ENCODE peak calls at places on chromosomes 7 and 10, in four cellular contexts. One of them, this sample, is unnamed.
A peak's percentile ranks its signal among the peaks of the same experiment; 100 is the strongest.

GRCh38 chr7:3042861-3043489 is 692 bp downstream of the CARD11 start:
- DNase-seq in IMR-90: no peak
- DNase-seq in K562: peak; percentile 59
- DNase-seq in GM12878: no peak
- DNase-seq in this sample: no peak

GRCh38 chr7:34062341-34062740 is 157.0 kb downstream of the BMPER start:
- DNase-seq in IMR-90: no peak
- DNase-seq in K562: no peak
- DNase-seq in GM12878: no peak
- DNase-seq in this sample: no peak

GRCh38 chr10:43201545-43202131 is 63.4 kb downstream of the CSGALNACT2 start:
- DNase-seq in IMR-90: no peak
- DNase-seq in K562: peak; percentile 2
- DNase-seq in GM12878: no peak
- DNase-seq in this sample: peak; percentile 16

GRCh38 chr7:129530881-129531391 is 28.6 kb downstream of the SMKR1 start:
- DNase-seq in IMR-90: peak; percentile 80
- DNase-seq in K562: no peak
- DNase-seq in GM12878: no peak
- DNase-seq in this sample: no peak

GRCh38 chr7:24884401-24884800 is 95.6 kb downstream of the OSBPL3 start:
- DNase-seq in IMR-90: no peak
- DNase-seq in K562: no peak
- DNase-seq in GM12878: no peak
- DNase-seq in this sample: no peak

GRCh38 chr10:103632247-103632642 is 138.7 kb downstream of the NEURL1 start:
- DNase-seq in IMR-90: no peak
- DNase-seq in K562: no peak
- DNase-seq in GM12878: no peak
- DNase-seq in this sample: no peak

GRCh38 chr7:134761206-134761786 is 18.1 kb upstream of the CALD1 start:
- DNase-seq in IMR-90: no peak
- DNase-seq in K562: no peak
- DNase-seq in GM12878: no peak
- DNase-seq in this sample: no peak

GRCh38 chr7:32104766-32105165 is 34.6 kb upstream of the PDE1C start:
- DNase-seq in IMR-90: no peak
- DNase-seq in K562: no peak
- DNase-seq in GM12878: no peak
- DNase-seq in this sample: no peak

GRCh38 chr10:36063396-36063795 is 421.3 kb upstream of the FZD8 start:
- DNase-seq in IMR-90: no peak
- DNase-seq in K562: no peak
- DNase-seq in GM12878: no peak
- DNase-seq in this sample: no peak

GRCh38 chr7:28258240-28258639 is 77.6 kb upstream of the JAZF1 start:
- DNase-seq in IMR-90: no peak
- DNase-seq in K562: no peak
- DNase-seq in GM12878: no peak
- DNase-seq in this sample: no peak

GRCh38 chr7:2019693-2020511 is 212.8 kb downstream of the MAD1L1 start:
- DNase-seq in IMR-90: peak; percentile 97
- DNase-seq in K562: peak; percentile 87
- DNase-seq in GM12878: no peak
- DNase-seq in this sample: peak; percentile 48

GRCh38 chr10:44024351-44025116 is 360.4 kb downstream of the CXCL12 start:
- DNase-seq in IMR-90: no peak
- DNase-seq in K562: no peak
- DNase-seq in GM12878: no peak
- DNase-seq in this sample: no peak

GRCh38 chr7:151757274-151757673 is 119.6 kb downstream of the PRKAG2 start:
- DNase-seq in IMR-90: peak; percentile 88
- DNase-seq in K562: no peak
- DNase-seq in GM12878: no peak
- DNase-seq in this sample: no peak

GRCh38 chr7:129522088-129522970 is 20.0 kb downstream of the SMKR1 start:
- DNase-seq in IMR-90: no peak
- DNase-seq in K562: peak; percentile 28
- DNase-seq in GM12878: no peak
- DNase-seq in this sample: no peak

GRCh38 chr10:64682043-64682442 is 1160.8 kb downstream of the REEP3 start:
- DNase-seq in IMR-90: no peak
- DNase-seq in K562: no peak
- DNase-seq in GM12878: no peak
- DNase-seq in this sample: no peak

GRCh38 chr7:12025246-12025645 is 185.8 kb upstream of the TMEM106B start:
- DNase-seq in IMR-90: peak; percentile 23
- DNase-seq in K562: no peak
- DNase-seq in GM12878: no peak
- DNase-seq in this sample: no peak

GRCh38 chr7:110531186-110531585 is 559.7 kb upstream of the LRRN3 start:
- DNase-seq in IMR-90: peak; percentile 38
- DNase-seq in K562: no peak
- DNase-seq in GM12878: no peak
- DNase-seq in this sample: no peak

GRCh38 chr10:4048245-4048864 is 263.3 kb upstream of the KLF6 start:
- DNase-seq in IMR-90: no peak
- DNase-seq in K562: no peak
- DNase-seq in GM12878: no peak
- DNase-seq in this sample: no peak

GRCh38 chr7:38330861-38331709 is 57.6 kb upstream of the TARP start:
- DNase-seq in IMR-90: no peak
- DNase-seq in K562: peak; percentile 71
- DNase-seq in GM12878: no peak
- DNase-seq in this sample: no peak
- TF ChIP-seq RCOR1 in IMR-90: no peak
- TF ChIP-seq RCOR1 in K562: peak; percentile 35
- TF ChIP-seq RCOR1 in GM12878: no peak
- TF ChIP-seq RCOR1 in this sample: no peak

DNA sequence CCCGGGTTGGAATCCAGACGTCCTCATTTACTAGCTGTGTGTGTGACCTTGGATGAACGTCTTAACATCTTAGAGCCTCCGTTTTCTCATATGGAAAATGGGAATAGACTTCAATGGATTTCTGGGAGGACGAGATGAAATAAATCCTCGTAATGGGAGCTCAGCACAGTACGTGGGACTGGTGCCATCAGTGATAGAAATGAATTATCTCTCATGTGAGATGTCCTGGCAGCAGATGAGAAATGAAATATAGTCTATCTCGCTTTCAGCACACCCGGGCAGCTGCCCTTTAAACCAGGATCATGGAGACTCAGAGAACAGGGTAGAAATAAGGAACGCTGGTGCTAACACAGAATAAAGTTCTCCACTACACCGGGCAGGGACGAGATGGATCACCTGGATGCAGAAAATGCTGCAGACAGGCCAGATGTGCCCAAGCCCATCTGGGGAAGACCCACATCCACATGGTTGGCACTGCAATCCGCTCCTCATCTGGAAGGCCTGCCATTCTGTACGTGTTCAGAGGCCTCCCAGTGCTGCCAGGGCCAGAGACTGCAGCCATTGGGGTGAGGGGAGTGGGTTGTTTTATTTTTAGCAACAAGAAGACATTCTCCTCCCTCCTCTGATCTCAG is 11.1 kb upstream of the EMX2 start:
- DNase-seq in IMR-90: no peak
- DNase-seq in K562: no peak
- DNase-seq in GM12878: no peak
- DNase-seq in this sample: no peak
- H4K20me1 ChIP-seq in IMR-90: no peaks in the 10 kb centered on the region
- H4K20me1 ChIP-seq in K562: peaks cover 4% of the 10 kb centered on the region
- H4K20me1 ChIP-seq in GM12878: no peaks in the 10 kb centered on the region
- H4K20me1 ChIP-seq in this sample: no peaks in the 10 kb centered on the region

DNA sequence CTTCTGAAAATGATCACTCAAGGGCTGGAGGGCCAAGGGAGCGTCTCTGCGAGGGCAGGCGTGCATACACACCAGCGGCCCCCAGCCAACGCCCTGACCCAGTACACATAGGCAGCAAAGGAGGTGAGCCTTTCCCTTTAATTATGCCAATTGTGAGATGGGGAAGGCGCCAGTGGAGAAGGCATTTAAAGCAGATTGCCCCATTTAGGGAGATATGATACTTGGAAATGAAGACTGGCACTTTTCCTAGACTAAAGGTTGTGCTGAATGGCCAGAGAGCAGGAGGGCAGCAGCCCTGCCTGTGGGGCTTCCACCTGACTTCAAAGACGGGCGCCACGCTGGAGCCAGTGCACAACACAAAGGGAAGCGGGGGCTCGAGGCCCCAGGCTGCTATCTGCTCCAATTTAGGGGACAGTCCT is 24.1 kb downstream of the HIPK2 start:
- DNase-seq in IMR-90: no peak
- DNase-seq in K562: no peak
- DNase-seq in GM12878: no peak
- DNase-seq in this sample: no peak
- H3K27ac ChIP-seq in IMR-90: no peak overlapping the region
- H3K27ac ChIP-seq in K562: no peak overlapping the region
- H3K27ac ChIP-seq in GM12878: no peak overlapping the region
- H3K27ac ChIP-seq in this sample: peak overlapping the region; percentile 17

GRCh38 chr10:68333905-68334431 is 1.2 kb upstream of the PBLD start:
- DNase-seq in IMR-90: no peak
- DNase-seq in K562: no peak
- DNase-seq in GM12878: no peak
- DNase-seq in this sample: no peak
- TF ChIP-seq RCOR1 in IMR-90: no peak
- TF ChIP-seq RCOR1 in K562: no peak
- TF ChIP-seq RCOR1 in GM12878: no peak
- TF ChIP-seq RCOR1 in this sample: no peak

DNA sequence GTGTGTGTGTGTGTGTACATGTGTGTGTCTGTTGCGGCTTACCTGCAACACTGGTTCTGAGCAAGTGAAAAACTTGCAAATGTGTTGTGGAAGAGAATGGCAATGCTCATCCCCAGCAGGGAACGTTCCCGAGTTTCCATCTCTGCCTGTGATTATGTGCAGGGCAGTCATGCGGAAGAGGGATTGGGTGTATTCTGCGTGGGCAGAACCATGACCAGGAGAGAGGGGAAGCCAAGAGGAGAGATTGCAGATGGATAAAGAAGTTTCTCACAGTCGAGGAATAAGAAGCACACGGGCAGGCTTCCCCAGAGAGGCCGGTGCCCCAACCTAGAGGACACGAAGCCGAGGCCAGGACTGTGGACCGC is 99.9 kb downstream of the CTBP2 start:
- DNase-seq in IMR-90: peak; percentile 56
- DNase-seq in K562: peak; percentile 0
- DNase-seq in GM12878: no peak
- DNase-seq in this sample: no peak
- H4K20me1 ChIP-seq in IMR-90: peaks cover 87% of the 10 kb centered on the region
- H4K20me1 ChIP-seq in K562: peaks cover 19% of the 10 kb centered on the region
- H4K20me1 ChIP-seq in GM12878: no peaks in the 10 kb centered on the region
- H4K20me1 ChIP-seq in this sample: peaks cover 77% of the 10 kb centered on the region

GRCh38 chr7:74427974-74428373 is 25.7 kb upstream of the GTF2IRD1 start:
- DNase-seq in IMR-90: no peak
- DNase-seq in K562: no peak
- DNase-seq in GM12878: no peak
- DNase-seq in this sample: peak; percentile 32
- H3K27ac ChIP-seq in IMR-90: no peak overlapping the region
- H3K27ac ChIP-seq in K562: no peak overlapping the region
- H3K27ac ChIP-seq in GM12878: no peak overlapping the region
- H3K27ac ChIP-seq in this sample: no peak overlapping the region

DNA sequence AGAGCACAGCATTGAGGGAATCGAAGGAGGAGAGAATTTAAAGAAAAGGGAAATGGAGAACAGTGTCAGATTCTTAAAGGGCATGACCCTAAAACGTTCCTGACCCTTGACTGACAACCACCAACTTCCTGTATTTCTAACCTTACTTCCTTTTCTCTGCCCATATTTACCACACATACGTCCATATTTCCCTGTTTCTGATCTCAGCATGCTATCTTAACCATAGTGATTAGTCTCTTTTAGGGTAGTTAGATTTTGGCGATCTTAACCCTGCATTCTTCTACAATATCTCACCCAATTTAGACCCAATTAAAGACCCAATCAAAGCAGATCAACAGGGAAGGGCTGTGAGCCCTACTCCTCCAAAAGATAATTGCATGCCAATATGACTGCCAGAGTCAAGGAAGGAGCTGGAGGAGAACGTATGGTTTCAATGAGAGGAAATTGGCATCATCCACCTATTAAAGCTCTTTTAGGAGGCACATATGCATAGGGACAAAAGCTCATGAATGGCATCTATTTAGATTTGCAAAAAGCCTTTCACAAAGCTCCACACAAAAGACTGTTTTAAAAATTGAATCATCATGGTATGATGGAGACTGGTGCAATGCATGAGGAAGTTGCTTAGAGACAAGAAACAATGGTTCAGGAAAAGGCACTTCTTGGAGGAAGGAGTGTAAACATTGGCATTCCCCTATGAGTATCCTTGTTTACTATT is 49.0 kb upstream of the ARHGAP12 start:
- DNase-seq in IMR-90: peak; percentile 85
- DNase-seq in K562: no peak
- DNase-seq in GM12878: no peak
- DNase-seq in this sample: no peak
- TF ChIP-seq RCOR1 in IMR-90: no peak
- TF ChIP-seq RCOR1 in K562: no peak
- TF ChIP-seq RCOR1 in GM12878: no peak
- TF ChIP-seq RCOR1 in this sample: no peak

DNA sequence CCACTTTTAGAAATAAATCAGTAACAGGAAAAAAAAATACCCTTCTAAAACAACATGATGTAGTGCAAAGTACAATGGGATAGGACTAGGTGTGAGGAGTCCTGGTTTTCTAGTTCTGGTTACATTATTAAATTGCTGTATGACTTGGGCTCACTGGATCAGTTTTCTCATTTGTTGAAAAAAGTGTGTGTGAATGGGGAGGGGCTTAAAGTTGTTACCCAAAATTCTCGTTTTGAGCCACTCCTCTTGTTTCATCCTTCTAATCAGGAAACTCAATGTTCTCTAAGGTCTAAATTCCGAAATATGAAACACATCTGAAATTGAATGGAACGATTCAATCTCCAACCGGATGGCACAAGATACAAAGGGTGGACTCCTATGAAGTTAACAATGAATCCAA is 1.7 kb downstream of the WASL start:
- DNase-seq in IMR-90: no peak
- DNase-seq in K562: no peak
- DNase-seq in GM12878: no peak
- DNase-seq in this sample: no peak
- H4K20me1 ChIP-seq in IMR-90: peaks cover 49% of the 10 kb centered on the region
- H4K20me1 ChIP-seq in K562: peaks cover 25% of the 10 kb centered on the region
- H4K20me1 ChIP-seq in GM12878: no peaks in the 10 kb centered on the region
- H4K20me1 ChIP-seq in this sample: peaks cover 59% of the 10 kb centered on the region

This sample was measured in SK-N-SH.